ENCODE peak calls at places on chromosomes 5 and 9, in nine cellular contexts. M, L, P, R, A, H, X, V and Q are unnamed samples.
A peak's percentile ranks its signal among the peaks of the same experiment; 100 is the strongest.

GRCh38 chr9:99023831-99024230 is 80.1 kb downstream of the COL15A1 start:
- DNase-seq in M (no peak), L (no peak), P (peak; percentile 91), R (no peak), A (peak; percentile 67), H (no peak), X (peak; percentile 54), V (peak; percentile 52), Q (no peak)

GRCh38 chr9:120874226-120874839 is 2.7 kb downstream of the PHF19 start:
- DNase-seq in M (no peak), L (no peak), P (no peak), R (no peak), A (no peak), H (no peak), X (no peak), V (no peak), Q (no peak)

GRCh38 chr9:97923529-97924108 is 1.3 kb upstream of the TRMO start:
- DNase-seq in M (peak; percentile 64), L (peak; percentile 81), P (no peak), R (peak; percentile 61), A (peak; percentile 91), H (peak; percentile 75), X (peak; percentile 73), V (peak; percentile 91), Q (peak; percentile 28)

GRCh38 chr9:131609116-131609830 is 64.0 kb downstream of the PRRT1B start:
- DNase-seq in M (peak; percentile 48), L (peak; percentile 38), P (peak; percentile 94), R (no peak), A (peak; percentile 68), H (peak; percentile 40), X (peak; percentile 61), V (peak; percentile 92), Q (no peak)

GRCh38 chr5:41794478-41794877 is 75.7 kb downstream of the OXCT1 start:
- DNase-seq in M (no peak), L (no peak), P (peak; percentile 76), R (no peak), A (peak; percentile 95), H (peak; percentile 84), X (no peak), V (peak; percentile 96), Q (peak; percentile 93)

GRCh38 chr9:110040788-110041187 is 167.2 kb downstream of the C9orf152 start:
- DNase-seq in M (no peak), L (no peak), P (peak; percentile 35), R (no peak), A (peak; percentile 58), H (peak; percentile 62), X (no peak), V (peak; percentile 91), Q (no peak)

GRCh38 chr9:97571664-97572063 is 61.5 kb downstream of the TSTD2 start:
- DNase-seq in M (no peak), L (no peak), P (no peak), R (no peak), A (peak; percentile 21), H (no peak), X (no peak), V (no peak), Q (no peak)

GRCh38 chr5:5335708-5336211 is 86.7 kb upstream of the ICE1 start:
- DNase-seq in M (no peak), L (no peak), P (no peak), R (no peak), A (peak; percentile 80), H (peak; percentile 92), X (no peak), V (peak; percentile 59), Q (peak; percentile 94)

GRCh38 chr5:137609122-137609521 is 110.0 kb upstream of the SPOCK1 start:
- DNase-seq in M (no peak), L (no peak), P (peak; percentile 55), R (no peak), A (no peak), H (no peak), X (no peak), V (peak; percentile 59), Q (no peak)

GRCh38 chr9:20929276-20929675 is 102.2 kb downstream of the HACD4 start:
- DNase-seq in M (no peak), L (peak; percentile 15), P (no peak), R (no peak), A (no peak), H (no peak), X (no peak), V (no peak), Q (no peak)

GRCh38 chr5:161900981-161901380 is 53.1 kb downstream of the GABRA1 start:
- DNase-seq in M (no peak), L (no peak), P (no peak), R (no peak), A (no peak), H (no peak), X (no peak), V (no peak), Q (no peak)

GRCh38 chr9:136021891-136022681 is 60.9 kb upstream of the UBAC1 start:
- DNase-seq in M (peak; percentile 47), L (peak; percentile 46), P (peak; percentile 67), R (peak; percentile 73), A (no peak), H (no peak), X (peak; percentile 17), V (no peak), Q (no peak)

GRCh38 chr9:11779971-11780370 is 913.2 kb upstream of the TYRP1 start:
- DNase-seq in M (no peak), L (no peak), P (no peak), R (no peak), A (no peak), H (no peak), X (no peak), V (no peak), Q (no peak)

GRCh38 chr5:80884851-80885697 is 75.1 kb upstream of the RASGRF2 start:
- DNase-seq in M (no peak), L (no peak), P (no peak), R (no peak), A (peak; percentile 13), H (no peak), X (no peak), V (peak; percentile 9), Q (no peak)

DNA sequence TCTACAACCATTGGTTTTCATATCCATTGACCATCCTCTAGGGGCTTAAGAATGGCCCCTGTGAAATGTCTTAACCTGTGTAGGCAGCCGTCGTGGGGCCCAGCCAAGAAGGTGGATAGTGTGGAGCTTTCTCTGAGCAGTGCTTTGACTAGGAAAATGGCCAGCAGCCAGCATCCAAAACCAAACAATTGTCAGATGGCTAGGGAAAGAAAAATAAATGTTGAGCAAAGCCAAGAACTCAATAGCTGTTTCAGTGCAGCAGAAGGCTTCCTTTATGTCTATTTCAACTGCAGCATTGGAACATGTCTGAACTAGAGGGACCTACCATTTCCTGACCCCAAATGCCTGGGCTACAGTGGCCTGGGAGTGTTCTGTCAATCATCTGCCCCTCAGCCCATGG is 375.0 kb downstream of the TLE4 start:
- DNase-seq in M (no peak), L (no peak), P (no peak), R (no peak), A (peak; percentile 18), H (no peak), X (no peak), V (no peak), Q (no peak)
- H3K27me3 ChIP-seq in M (no peaks in the 10 kb centered on the region), L (no peaks in the 10 kb centered on the region), P (no peaks in the 10 kb centered on the region), R (no peaks in the 10 kb centered on the region), A (no peaks in the 10 kb centered on the region), H (no peaks in the 10 kb centered on the region), X (no peaks in the 10 kb centered on the region), V (no peaks in the 10 kb centered on the region), Q (no peaks in the 10 kb centered on the region)

GRCh38 chr9:95773061-95773433 is 102.4 kb upstream of the ERCC6L2 start:
- DNase-seq in M (no peak), L (no peak), P (peak; percentile 82), R (no peak), A (no peak), H (peak; percentile 46), X (no peak), V (peak; percentile 48), Q (no peak)
- H3K4me3 ChIP-seq in M (peak overlapping the region; percentile 37), L (peak overlapping the region; percentile 31), P (peak overlapping the region; percentile 49), R (no peak overlapping the region), A (no peak overlapping the region), H (no peak overlapping the region), X (no peak overlapping the region), V (no peak overlapping the region), Q (no peak overlapping the region)

GRCh38 chr9:90502134-90502533 is 140.5 kb downstream of the DIRAS2 start:
- DNase-seq in M (no peak), L (peak; percentile 12), P (no peak), R (peak; percentile 4), A (no peak), H (no peak), X (no peak), V (no peak), Q (no peak)
- H3K27me3 ChIP-seq in M (no peaks in the 10 kb centered on the region), L (no peaks in the 10 kb centered on the region), P (no peaks in the 10 kb centered on the region), R (no peaks in the 10 kb centered on the region), A (no peaks in the 10 kb centered on the region), H (no peaks in the 10 kb centered on the region), X (no peaks in the 10 kb centered on the region), V (no peaks in the 10 kb centered on the region), Q (no peaks in the 10 kb centered on the region)

GRCh38 chr9:123089790-123090189 is 56.3 kb downstream of the GPR21 start:
- DNase-seq in M (no peak), L (no peak), P (no peak), R (no peak), A (no peak), H (no peak), X (no peak), V (no peak), Q (no peak)
- H3K4me3 ChIP-seq in M (no peak overlapping the region), L (no peak overlapping the region), P (no peak overlapping the region), R (no peak overlapping the region), A (no peak overlapping the region), H (no peak overlapping the region), X (no peak overlapping the region), V (no peak overlapping the region), Q (no peak overlapping the region)

GRCh38 chr5:174281089-174281488 is 235.6 kb downstream of the NSG2 start:
- DNase-seq in M (no peak), L (no peak), P (no peak), R (no peak), A (no peak), H (no peak), X (no peak), V (no peak), Q (no peak)
- H3K27me3 ChIP-seq in M (peaks cover 24% of the 10 kb centered on the region), L (no peaks in the 10 kb centered on the region), P (no peaks in the 10 kb centered on the region), R (no peaks in the 10 kb centered on the region), A (no peaks in the 10 kb centered on the region), H (no peaks in the 10 kb centered on the region), X (peaks cover 72% of the 10 kb centered on the region), V (no peaks in the 10 kb centered on the region), Q (no peaks in the 10 kb centered on the region)

GRCh38 chr9:134053401-134053871 is 14.4 kb downstream of the BRD3 start:
- DNase-seq in M (peak; percentile 41), L (no peak), P (peak; percentile 73), R (no peak), A (no peak), H (no peak), X (peak; percentile 11), V (no peak), Q (no peak)
- H3K4me3 ChIP-seq in M (no peak overlapping the region), L (no peak overlapping the region), P (no peak overlapping the region), R (no peak overlapping the region), A (no peak overlapping the region), H (no peak overlapping the region), X (no peak overlapping the region), V (no peak overlapping the region), Q (no peak overlapping the region)